ENCODE peak calls at places on chromosomes 2 and 18, in four cellular contexts. C is fibroblast of lung, S is heart left ventricle, M is A549. Y is an unnamed sample.

GRCh38 chr2:108396845-108397244 is 19.1 kb downstream of the SULT1C4 start:
- DNase-seq in C (peak; percentile 54), S (no peak), M (peak; percentile 44), Y (peak; percentile 41)

GRCh38 chr2:12970861-12971260 is 254.1 kb downstream of the TRIB2 start:
- DNase-seq in C (peak; percentile 47), S (no peak), M (no peak), Y (no peak)

GRCh38 chr2:132936261-132936660 is 266.3 kb upstream of the LYPD1 start:
- DNase-seq in C (no peak), S (no peak), M (no peak), Y (no peak)

GRCh38 chr2:126804347-126804746 is 94.3 kb upstream of the TEX51 start:
- DNase-seq in C (no peak), S (no peak), M (no peak), Y (no peak)

GRCh38 chr18:9898792-9899549 is 13.2 kb downstream of the TXNDC2 start:
- DNase-seq in C (no peak), S (no peak), M (peak; percentile 82), Y (no peak)

GRCh38 chr2:199806179-199806578 is 44.8 kb downstream of the FTCDNL1 start:
- DNase-seq in C (peak; percentile 65), S (no peak), M (no peak), Y (no peak)

GRCh38 chr2:131015764-131016163 is 77.5 kb downstream of the FAM168B start:
- DNase-seq in C (no peak), S (no peak), M (no peak), Y (no peak)

GRCh38 chr2:126658316-126658909 is 2.5 kb downstream of the GYPC start:
- DNase-seq in C (no peak), S (no peak), M (no peak), Y (no peak)

GRCh38 chr2:227006189-227006897 is 157.7 kb downstream of the COL4A4 start:
- DNase-seq in C (no peak), S (no peak), M (no peak), Y (no peak)

GRCh38 chr18:65821890-65822289 is 71.1 kb downstream of the CDH7 start:
- DNase-seq in C (no peak), S (no peak), M (no peak), Y (no peak)

GRCh38 chr2:240131941-240132650 is 4.0 kb downstream of the COPS9 start:
- DNase-seq in C (no peak), S (no peak), M (no peak), Y (peak; percentile 27)

GRCh38 chr2:19868224-19868623 is 33.6 kb downstream of the TTC32 start:
- DNase-seq in C (no peak), S (no peak), M (no peak), Y (no peak)
- H3K4me3 ChIP-seq in C (peak overlapping the region; percentile 39), S (peak overlapping the region; percentile 63), M (no peak overlapping the region), Y (peak overlapping the region; percentile 18)

GRCh38 chr2:66390811-66391210 is 44.1 kb upstream of the MEIS1 start:
- DNase-seq in C (no peak), S (no peak), M (no peak), Y (no peak)
- H3K4me3 ChIP-seq in C (no peak overlapping the region), S (no peak overlapping the region), M (peak overlapping the region; percentile 36), Y (no peak overlapping the region)

GRCh38 chr2:223956267-223956666 is 996 bp upstream of the MRPL44 start:
- DNase-seq in C (no peak), S (no peak), M (no peak), Y (no peak)

GRCh38 chr2:223954401-223954800 is 2.9 kb upstream of the MRPL44 start:
- DNase-seq in C (peak; percentile 62), S (no peak), M (peak; percentile 40), Y (no peak)

GRCh38 chr2:223950448-223951347 is 5.6 kb upstream of the WDFY1 start:
- DNase-seq in C (no peak), S (no peak), M (no peak), Y (no peak)

GRCh38 chr2:223949241-223949640 is 4.1 kb upstream of the WDFY1 start:
- DNase-seq in C (no peak), S (no peak), M (peak; percentile 28), Y (no peak)

DNA sequence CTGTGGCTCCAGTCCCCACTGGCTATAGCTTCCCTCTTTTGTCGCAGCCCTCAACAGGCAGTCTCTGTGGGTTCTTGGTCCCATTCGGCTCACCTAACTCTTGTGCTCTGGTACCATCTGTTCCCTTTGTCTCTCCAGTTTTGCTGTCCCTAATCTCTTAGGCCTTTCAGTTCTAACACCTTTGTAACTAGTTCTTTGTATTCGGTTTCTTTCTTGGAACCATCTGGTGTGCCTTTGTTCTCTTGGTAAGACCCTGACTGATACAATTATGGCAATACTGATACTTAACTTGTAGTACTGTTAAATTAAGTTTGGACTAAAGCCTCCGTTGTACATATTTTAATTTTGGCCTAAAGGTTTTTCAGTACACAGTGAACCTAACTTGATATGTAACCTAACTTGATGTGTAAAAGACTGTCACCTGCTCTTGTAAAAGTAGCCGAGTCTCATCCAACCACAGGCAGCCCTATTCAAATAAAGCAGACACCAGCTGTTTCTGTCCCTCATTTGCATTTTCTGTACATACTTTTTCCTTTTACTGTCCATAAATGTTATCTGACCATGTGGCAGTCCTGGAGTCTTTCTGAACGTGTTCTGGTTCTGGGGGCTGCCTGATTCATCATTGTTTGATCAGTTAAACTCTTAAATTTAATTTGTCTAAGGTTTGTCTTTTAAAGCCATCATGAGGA is 4.8 kb upstream of the MRPL44 start:
- DNase-seq in C (no peak), S (no peak), M (no peak), Y (no peak)
- H3K4me3 ChIP-seq in C (no peak overlapping the region), S (no peak overlapping the region), M (no peak overlapping the region), Y (no peak overlapping the region)

DNA sequence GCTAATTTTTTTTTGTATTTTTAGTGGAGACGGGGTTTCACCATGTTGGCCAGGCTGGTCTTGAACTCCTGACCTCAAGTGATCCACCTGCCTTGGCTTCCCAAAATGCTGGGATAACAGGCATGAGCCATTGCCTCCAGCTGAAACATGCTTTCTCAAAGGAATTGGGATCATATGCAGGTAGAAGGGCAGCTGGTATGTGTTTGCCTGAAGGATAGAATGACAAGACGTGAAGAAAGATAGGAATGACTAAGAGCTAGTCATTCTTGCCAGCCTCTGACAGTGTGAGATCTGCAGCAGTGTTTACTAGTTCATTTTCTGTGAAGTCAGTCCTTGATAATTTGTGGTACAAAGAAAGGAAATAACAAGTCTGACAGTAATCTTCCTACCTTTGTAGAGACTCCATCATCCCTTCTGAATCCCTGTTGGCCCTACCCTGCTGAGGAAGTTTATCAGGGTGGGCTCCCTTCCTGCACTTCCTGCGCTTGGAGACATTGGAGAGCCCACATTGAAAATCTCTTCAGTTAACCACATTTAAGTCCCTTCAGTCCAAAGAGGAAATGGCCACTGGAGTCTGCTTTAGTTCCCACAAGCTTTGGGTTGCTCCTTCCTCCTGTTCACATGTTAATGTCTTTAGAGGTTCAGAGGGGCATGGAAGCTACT is 14.7 kb downstream of the CFLAR start:
- DNase-seq in C (peak; percentile 65), S (no peak), M (peak; percentile 52), Y (no peak)
- H3K4me3 ChIP-seq in C (no peak overlapping the region), S (peak overlapping the region; percentile 25), M (no peak overlapping the region), Y (no peak overlapping the region)

GRCh38 chr2:98821629-98822135 is 90.8 kb upstream of the MGAT4A start:
- DNase-seq in C (no peak), S (no peak), M (no peak), Y (no peak)

GRCh38 chr2:98825043-98825350 is 94.1 kb upstream of the MGAT4A start:
- DNase-seq in C (no peak), S (no peak), M (no peak), Y (no peak)

GRCh38 chr2:98824256-98825042 is 93.5 kb upstream of the MGAT4A start:
- DNase-seq in C (no peak), S (no peak), M (no peak), Y (no peak)

GRCh38 chr2:98822301-98823164 is 91.6 kb upstream of the MGAT4A start:
- DNase-seq in C (no peak), S (peak; percentile 74), M (no peak), Y (no peak)

GRCh38 chr2:98823196-98824166 is 92.5 kb upstream of the MGAT4A start:
- DNase-seq in C (no peak), S (no peak), M (no peak), Y (no peak)
- H3K4me3 ChIP-seq in C (no peak overlapping the region), S (peak overlapping the region; percentile 55), M (no peak overlapping the region), Y (no peak overlapping the region)

Y was measured in BE2C.